ENCODE peak calls at places on chromosomes 13 and 19, in six cellular contexts. H is H9, E is IMR-90, A is neuronal stem cell, Y is mesenchymal stem cell, W is H1. V is an unnamed sample.
A peak's percentile ranks its signal among the peaks of the same experiment; 100 is the strongest.

GRCh38 chr19:11130824-11131455 is 24.6 kb downstream of the SPC24 start:
- DNase-seq in H (peak; percentile 84), E (peak; percentile 73), A (no peak), Y (peak; percentile 79), W (peak; percentile 91), V (peak; percentile 82)

GRCh38 chr19:12757544-12758274 is 6.1 kb downstream of the BEST2 start:
- DNase-seq in H (peak; percentile 95), E (peak; percentile 61), A (peak; percentile 80), Y (peak; percentile 77), W (peak; percentile 95), V (peak; percentile 96)

GRCh38 chr13:46896346-46897138 is at the start of gene HTR2A:
- DNase-seq in H (no peak), E (peak; percentile 17), A (no peak), Y (no peak), W (no peak), V (no peak)

GRCh38 chr13:79458436-79458835 is 22.5 kb upstream of the NDFIP2 start:
- DNase-seq in H (no peak), E (no peak), A (no peak), Y (peak; percentile 41), W (no peak), V (no peak)

GRCh38 chr19:58086825-58087710 is 11.0 kb downstream of the ZSCAN18 start:
- DNase-seq in H (no peak), E (no peak), A (no peak), Y (no peak), W (no peak), V (no peak)

GRCh38 chr19:35346193-35347052 is 1.3 kb upstream of the FFAR1 start:
- DNase-seq in H (peak; percentile 19), E (no peak), A (no peak), Y (no peak), W (peak; percentile 31), V (no peak)

GRCh38 chr13:35953537-35954206 is 177.5 kb downstream of the DCLK1 start:
- DNase-seq in H (peak; percentile 75), E (peak; percentile 94), A (peak; percentile 69), Y (peak; percentile 63), W (peak; percentile 54), V (peak; percentile 5)

GRCh38 chr19:50718255-50719118 is 1.1 kb downstream of the SHANK1 start:
- DNase-seq in H (no peak), E (no peak), A (peak; percentile 48), Y (no peak), W (peak; percentile 72), V (no peak)

GRCh38 chr13:60268203-60268555 is 104.5 kb upstream of the DIAPH3 start:
- DNase-seq in H (no peak), E (no peak), A (no peak), Y (peak; percentile 2), W (no peak), V (peak; percentile 12)

DNA sequence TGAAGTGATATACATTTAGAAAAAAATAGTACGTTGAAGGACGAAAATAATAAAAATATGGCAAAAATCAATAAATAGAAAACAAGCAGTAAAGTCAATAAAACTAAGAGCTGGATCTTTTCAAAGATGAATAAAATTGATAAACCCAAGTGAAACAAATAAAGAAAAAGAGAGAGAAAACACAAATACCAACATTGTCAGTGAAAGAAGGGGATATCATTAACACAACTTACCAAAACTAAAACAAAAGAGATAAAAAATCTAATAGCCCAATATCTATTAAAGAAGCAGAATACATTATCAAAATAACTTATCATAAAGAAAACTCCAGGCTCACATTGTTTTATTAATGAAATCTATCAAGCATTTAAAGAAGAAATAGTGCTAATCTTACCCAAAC is 675.1 kb downstream of the UQCRFS1 start:
- DNase-seq in H (no peak), E (no peak), A (no peak), Y (no peak), W (no peak), V (no peak)
- H3K4me2 ChIP-seq in H (no peak overlapping the region), E (no peak overlapping the region), A (no peak overlapping the region), Y (no peak overlapping the region), W (no peak overlapping the region), V (no peak overlapping the region)

DNA sequence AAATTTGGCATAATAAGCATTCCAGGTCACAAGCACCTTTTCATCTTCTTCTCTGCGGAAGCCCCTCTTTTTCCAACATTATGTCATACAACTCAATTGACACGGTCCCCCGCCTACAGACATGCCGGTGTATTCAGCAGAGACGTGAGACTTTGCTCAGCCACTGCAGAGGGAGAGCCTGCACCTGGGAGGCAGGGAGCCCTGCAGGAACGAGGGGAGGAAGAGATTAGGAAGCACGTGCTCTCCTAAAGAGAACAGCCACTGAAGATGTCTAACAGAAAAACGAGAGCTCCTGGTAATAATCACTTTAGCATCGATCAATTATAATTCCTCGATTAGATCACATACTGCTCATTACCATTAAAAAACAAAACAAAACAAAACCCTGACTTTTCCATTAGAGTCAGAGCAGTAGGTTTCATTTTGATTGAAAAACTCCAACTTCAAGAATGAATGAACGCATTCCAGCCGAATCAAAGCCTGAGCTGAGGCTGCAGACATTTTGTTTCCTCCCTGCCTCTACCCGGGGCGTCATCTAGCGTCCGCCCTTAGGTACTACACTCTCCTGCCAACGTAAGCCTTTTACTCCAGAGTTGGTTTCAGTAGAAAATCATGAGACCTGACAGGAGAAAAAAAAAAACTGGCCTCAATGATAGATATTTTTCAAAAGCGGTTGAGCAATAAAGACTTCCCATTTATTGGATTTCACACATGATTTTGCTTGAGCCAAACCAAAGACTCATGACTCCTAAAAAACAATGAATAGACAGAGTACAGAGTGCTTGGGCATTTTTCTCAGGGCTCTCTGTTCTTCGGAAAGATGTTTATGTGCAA is 194.5 kb downstream of the KATNAL1 start:
- DNase-seq in H (peak; percentile 81), E (peak; percentile 85), A (peak; percentile 80), Y (peak; percentile 86), W (peak; percentile 87), V (peak; percentile 91)
- H3K4ac ChIP-seq in H (no peak overlapping the region), E (no peak overlapping the region), A (no peak overlapping the region), Y (no peak overlapping the region), W (no peak overlapping the region), V (no peak overlapping the region)

GRCh38 chr19:33513424-33513823 is 8.2 kb downstream of the PEPD start:
- DNase-seq in H (no peak), E (no peak), A (no peak), Y (no peak), W (no peak), V (no peak)

GRCh38 chr19:33517922-33518321 is 3.7 kb downstream of the PEPD start:
- DNase-seq in H (no peak), E (no peak), A (no peak), Y (no peak), W (no peak), V (no peak)

GRCh38 chr19:33515921-33516320 is 5.7 kb downstream of the PEPD start:
- DNase-seq in H (no peak), E (no peak), A (no peak), Y (no peak), W (no peak), V (no peak)

GRCh38 chr19:33512580-33513137 is 8.9 kb downstream of the PEPD start:
- DNase-seq in H (no peak), E (no peak), A (no peak), Y (no peak), W (no peak), V (no peak)

GRCh38 chr19:33514885-33515485 is 6.6 kb downstream of the PEPD start:
- DNase-seq in H (no peak), E (peak; percentile 32), A (no peak), Y (peak; percentile 2), W (no peak), V (peak; percentile 24)
- H4K91ac ChIP-seq in H (no peak overlapping the region), E (no peak overlapping the region), A (no peak overlapping the region), Y (peak overlapping the region; percentile 37), W (no peak overlapping the region), V (no peak overlapping the region)

GRCh38 chr19:17394891-17395415 is 957 bp upstream of the CCDC194 start:
- DNase-seq in H (peak; percentile 86), E (peak; percentile 53), A (no peak), Y (peak; percentile 69), W (peak; percentile 89), V (peak; percentile 51)
- H3K4me2 ChIP-seq in H (no peak overlapping the region), E (no peak overlapping the region), A (no peak overlapping the region), Y (no peak overlapping the region), W (no peak overlapping the region), V (no peak overlapping the region)

GRCh38 chr19:14494910-14495677 is 833 bp downstream of the GIPC1 start:
- DNase-seq in H (no peak), E (no peak), A (no peak), Y (no peak), W (no peak), V (no peak)
- H3K4ac ChIP-seq in H (no peak overlapping the region), E (peak overlapping the region; percentile 70), A (no peak overlapping the region), Y (peak overlapping the region; percentile 85), W (no peak overlapping the region), V (peak overlapping the region; percentile 98)

DNA sequence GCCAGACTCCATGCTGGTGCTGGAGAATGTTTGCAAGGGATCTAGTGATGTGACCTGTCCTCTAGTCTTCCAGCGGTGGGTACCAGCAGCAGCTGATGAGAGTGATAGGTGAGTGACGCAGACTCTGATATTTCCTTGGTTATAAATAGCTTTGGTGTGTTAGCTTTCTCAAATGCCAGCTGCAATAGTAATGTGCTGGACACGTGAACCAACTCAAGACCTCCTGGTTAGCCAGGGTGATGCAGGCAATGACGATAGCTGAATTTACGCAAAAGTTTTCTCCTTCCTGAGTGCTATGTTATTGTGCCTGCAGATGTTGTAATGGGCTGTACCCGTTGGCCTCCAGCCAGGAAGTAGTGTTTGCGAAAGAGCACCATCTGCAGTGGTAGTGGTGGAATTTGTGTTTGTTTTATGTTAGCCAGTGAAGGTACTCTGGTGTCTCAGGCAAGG is 129.5 kb downstream of the CYSLTR2 start:
- DNase-seq in H (no peak), E (peak; percentile 100), A (no peak), Y (peak; percentile 99), W (no peak), V (peak; percentile 98)
- H4K91ac ChIP-seq in H (no peak overlapping the region), E (peak overlapping the region; percentile 78), A (no peak overlapping the region), Y (peak overlapping the region; percentile 47), W (no peak overlapping the region), V (no peak overlapping the region)

GRCh38 chr19:28422046-28422445 is 790.9 kb downstream of the UQCRFS1 start:
- DNase-seq in H (no peak), E (no peak), A (no peak), Y (no peak), W (no peak), V (no peak)
- H3K4me2 ChIP-seq in H (no peak overlapping the region), E (no peak overlapping the region), A (no peak overlapping the region), Y (no peak overlapping the region), W (no peak overlapping the region), V (no peak overlapping the region)

V was measured in trophoblast cell.